ENCODE peak calls at places on chromosomes 12 and 14, in ten cellular contexts. C is esophagus squamous epithelium, D is adrenal gland, T is HepG2, W is H1, G is IMR-90, J is uterus, H is breast epithelium, N is suprapubic skin, Y is ovary. A is an unnamed sample. For H3K4me1, the result is how much of the 10 kb centered on the place peaks cover.

GRCh38 chr14:96626121-96626768 is 124.1 kb downstream of the PAPOLA start:
- DNase-seq in C (no peak), D (no peak), T (no peak), W (no peak), G (no peak), J (peak), H (no peak), N (peak), Y (no peak), A (no peak)

GRCh38 chr14:41606249-41607118 is at the start of gene LRFN5:
- DNase-seq in C (no peak), D (peak), T (no peak), W (peak), G (peak), J (peak), H (no peak), N (no peak), Y (peak), A (peak)

GRCh38 chr14:87993485-87993809 is 465 bp upstream of the GALC start:
- DNase-seq in C (no peak), D (no peak), T (no peak), W (no peak), G (no peak), J (no peak), H (no peak), N (no peak), Y (no peak), A (no peak)

GRCh38 chr12:82144505-82144904 is 213.7 kb downstream of the CCDC59 start:
- DNase-seq in C (no peak), D (no peak), T (no peak), W (no peak), G (no peak), J (no peak), H (no peak), N (no peak), Y (no peak), A (no peak)

GRCh38 chr12:40691913-40692616 is at the start of gene CNTN1:
- DNase-seq in C (no peak), D (peak), T (no peak), W (peak), G (peak), J (peak), H (peak), N (peak), Y (peak), A (no peak)

GRCh38 chr12:117778656-117779055 is 190.1 kb downstream of the KSR2 start:
- DNase-seq in C (no peak), D (no peak), T (no peak), W (no peak), G (no peak), J (no peak), H (no peak), N (no peak), Y (no peak), A (no peak)

GRCh38 chr14:22563987-22564386 is 25.0 kb downstream of the DAD1 start:
- DNase-seq in C (no peak), D (no peak), T (no peak), W (no peak), G (no peak), J (no peak), H (no peak), N (no peak), Y (no peak), A (no peak)

GRCh38 chr12:43578782-43579181 is 26.8 kb upstream of the ADAMTS20 start:
- DNase-seq in C (no peak), D (no peak), T (no peak), W (no peak), G (peak), J (no peak), H (no peak), N (no peak), Y (no peak), A (no peak)

GRCh38 chr14:96125536-96125935 is 79.1 kb upstream of the BDKRB2 start:
- DNase-seq in C (no peak), D (peak), T (no peak), W (no peak), G (no peak), J (no peak), H (no peak), N (no peak), Y (no peak), A (peak)

GRCh38 chr14:75399819-75400678 is 27.8 kb upstream of the JDP2 start:
- DNase-seq in C (peak), D (peak), T (no peak), W (no peak), G (no peak), J (peak), H (peak), N (peak), Y (peak), A (peak)

GRCh38 chr14:37202265-37202664 is 4.5 kb downstream of the MIPOL1 start:
- DNase-seq in C (no peak), D (no peak), T (no peak), W (no peak), G (peak), J (no peak), H (no peak), N (no peak), Y (no peak), A (no peak)

GRCh38 chr14:76413962-76414665 is 38.2 kb downstream of the ESRRB start:
- DNase-seq in C (no peak), D (no peak), T (no peak), W (no peak), G (no peak), J (no peak), H (no peak), N (no peak), Y (no peak), A (no peak)

DNA sequence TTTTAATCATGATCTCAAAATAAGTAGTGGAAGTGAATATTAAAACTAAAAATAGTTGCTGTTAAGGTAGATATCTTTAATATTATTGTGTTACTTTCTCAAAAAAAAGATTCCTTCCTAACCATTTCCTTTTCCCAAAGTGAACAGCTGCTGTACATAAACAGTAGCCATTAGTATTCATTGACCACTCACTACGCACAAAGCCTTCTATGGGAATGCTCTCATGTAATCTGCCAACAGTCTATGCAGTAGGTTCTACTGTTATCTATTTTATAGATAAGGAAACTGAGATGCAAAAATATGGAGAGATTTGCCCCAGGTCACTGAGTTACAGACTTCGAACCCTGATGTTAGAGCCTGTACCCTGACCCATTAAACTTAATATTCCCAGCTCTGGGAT is 32.1 kb downstream of the ZFP36L1 start:
- DNase-seq in C (no peak), D (no peak), T (no peak), W (no peak), G (peak), J (no peak), H (no peak), N (no peak), Y (no peak), A (no peak)
- H3K4me1 ChIP-seq in C (under half), D (under half), T (half or more), W (under half), G (under half), J (under half), H (under half), N (under half), Y (under half), A (under half)

GRCh38 chr12:103933237-103933636 is 3.0 kb downstream of the HSP90B1 start:
- DNase-seq in C (no peak), D (no peak), T (no peak), W (no peak), G (no peak), J (no peak), H (no peak), N (no peak), Y (no peak), A (no peak)
- H3K4me3 ChIP-seq in C (no peak), D (no peak), T (no peak), W (no peak), G (no peak), J (no peak), H (no peak), N (no peak), Y (no peak), A (no peak)

GRCh38 chr12:56687225-56688128 is 607 bp downstream of the PTGES3 start:
- DNase-seq in C (no peak), D (peak), T (no peak), W (no peak), G (no peak), J (peak), H (peak), N (peak), Y (peak), A (peak)
- TF ChIP-seq POLR2A in C (no peak), D (no peak), T (no peak), W (no peak), G (no peak), J (peak), H (no peak), N (no peak), Y (no peak), A (no peak)

GRCh38 chr12:108180255-108181094 is 51.4 kb downstream of the WSCD2 start:
- DNase-seq in C (no peak), D (no peak), T (no peak), W (no peak), G (no peak), J (no peak), H (no peak), N (no peak), Y (no peak), A (no peak)

GRCh38 chr12:108177131-108177530 is 48.0 kb downstream of the WSCD2 start:
- DNase-seq in C (no peak), D (no peak), T (no peak), W (no peak), G (no peak), J (no peak), H (no peak), N (no peak), Y (no peak), A (peak)

GRCh38 chr12:108176292-108176691 is 47.2 kb downstream of the WSCD2 start:
- DNase-seq in C (no peak), D (no peak), T (no peak), W (no peak), G (no peak), J (no peak), H (no peak), N (no peak), Y (no peak), A (no peak)

GRCh38 chr12:108181095-108181454 is 52.0 kb downstream of the WSCD2 start:
- DNase-seq in C (no peak), D (no peak), T (no peak), W (no peak), G (no peak), J (peak), H (no peak), N (no peak), Y (no peak), A (no peak)

GRCh38 chr12:108179305-108179704 is 50.2 kb downstream of the WSCD2 start:
- DNase-seq in C (no peak), D (no peak), T (no peak), W (no peak), G (no peak), J (no peak), H (no peak), N (no peak), Y (no peak), A (no peak)
- H3K4me1 ChIP-seq in C (under half), D (under half), T (under half), W (under half), G (under half), J (under half), H (under half), N (under half), Y (under half), A (under half)

DNA sequence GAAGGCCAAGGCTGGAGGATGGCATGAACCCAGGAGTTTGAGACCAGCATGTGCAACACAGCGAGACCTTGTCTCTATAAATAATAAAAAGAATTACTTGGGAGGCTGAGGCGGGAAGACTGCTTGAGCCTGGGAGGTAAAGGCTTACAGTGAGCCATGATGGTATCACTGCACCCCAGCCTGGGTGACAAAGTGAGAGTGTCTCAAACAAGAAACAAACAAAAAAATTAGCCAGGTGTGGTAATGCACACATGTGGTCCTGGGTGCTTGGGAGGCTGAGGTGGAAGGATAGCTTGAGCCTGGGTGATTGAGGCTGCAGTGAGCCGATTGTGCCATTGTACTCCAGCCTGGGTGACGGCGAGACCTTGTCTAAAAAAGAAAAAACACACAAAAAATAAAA is 1.7 kb upstream of the GPRC5A start:
- DNase-seq in C (no peak), D (no peak), T (no peak), W (no peak), G (no peak), J (no peak), H (no peak), N (no peak), Y (no peak), A (no peak)
- H3K4me3 ChIP-seq in C (no peak), D (no peak), T (no peak), W (no peak), G (no peak), J (no peak), H (no peak), N (no peak), Y (no peak), A (no peak)

GRCh38 chr14:61501714-61502458 is 180.5 kb downstream of the PRKCH start:
- DNase-seq in C (no peak), D (no peak), T (no peak), W (no peak), G (no peak), J (no peak), H (no peak), N (no peak), Y (no peak), A (no peak)
- TF ChIP-seq POLR2A in C (no peak), D (no peak), T (no peak), W (peak), G (no peak), J (no peak), H (no peak), N (no peak), Y (no peak), A (no peak)

GRCh38 chr12:47007048-47007447 is 72.4 kb upstream of the PCED1B start:
- DNase-seq in C (no peak), D (no peak), T (no peak), W (no peak), G (no peak), J (no peak), H (no peak), N (no peak), Y (no peak), A (no peak)
- H3K4me1 ChIP-seq in C (under half), D (under half), T (under half), W (under half), G (under half), J (under half), H (under half), N (under half), Y (under half), A (under half)

DNA sequence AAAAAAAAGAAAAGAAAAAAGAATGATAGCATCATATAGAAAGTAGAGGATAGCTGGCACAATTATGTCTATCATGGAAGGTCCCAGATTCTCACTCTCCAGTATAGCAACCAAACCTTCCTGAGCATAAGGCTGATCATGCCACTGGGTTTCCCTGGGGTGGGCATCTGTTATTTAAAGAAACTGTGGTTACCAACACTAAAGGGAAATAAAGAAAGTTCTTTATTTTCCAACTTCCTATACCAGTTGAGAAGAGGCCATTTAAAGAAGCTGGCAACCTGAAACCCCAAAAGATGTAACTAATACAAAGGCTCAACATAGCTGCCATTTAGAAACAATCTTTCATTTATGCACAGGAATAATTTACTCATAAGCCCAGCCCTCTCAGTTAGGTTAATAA is 3.1 kb downstream of the BCAT1 start:
- DNase-seq in C (no peak), D (no peak), T (no peak), W (no peak), G (no peak), J (no peak), H (no peak), N (no peak), Y (no peak), A (no peak)
- H3K4me3 ChIP-seq in C (no peak), D (no peak), T (no peak), W (peak), G (no peak), J (no peak), H (no peak), N (no peak), Y (no peak), A (no peak)

DNA sequence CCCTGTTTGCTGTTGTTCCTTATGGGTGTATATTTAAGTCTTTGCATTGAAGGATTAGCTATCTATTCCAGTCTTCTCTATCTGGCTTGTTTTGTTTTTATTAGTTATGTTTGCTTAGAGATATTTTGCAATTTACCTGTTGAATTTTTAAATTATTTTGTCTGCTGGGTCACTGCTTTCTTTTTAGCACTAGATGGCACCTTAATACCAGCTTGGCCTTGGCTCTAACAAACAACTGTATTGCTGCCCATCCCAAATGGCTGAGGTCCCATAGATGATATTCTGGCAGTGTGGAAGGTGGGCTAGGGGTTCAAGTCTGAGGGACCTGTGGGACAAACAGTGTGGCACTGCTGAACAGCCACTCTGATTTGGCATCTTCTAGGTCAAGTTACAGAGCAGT is 144.0 kb upstream of the FBXO33 start:
- DNase-seq in C (no peak), D (no peak), T (no peak), W (no peak), G (no peak), J (no peak), H (no peak), N (no peak), Y (no peak), A (no peak)
- TF ChIP-seq POLR2A in C (no peak), D (no peak), T (no peak), W (no peak), G (no peak), J (no peak), H (no peak), N (no peak), Y (no peak), A (no peak)

DNA sequence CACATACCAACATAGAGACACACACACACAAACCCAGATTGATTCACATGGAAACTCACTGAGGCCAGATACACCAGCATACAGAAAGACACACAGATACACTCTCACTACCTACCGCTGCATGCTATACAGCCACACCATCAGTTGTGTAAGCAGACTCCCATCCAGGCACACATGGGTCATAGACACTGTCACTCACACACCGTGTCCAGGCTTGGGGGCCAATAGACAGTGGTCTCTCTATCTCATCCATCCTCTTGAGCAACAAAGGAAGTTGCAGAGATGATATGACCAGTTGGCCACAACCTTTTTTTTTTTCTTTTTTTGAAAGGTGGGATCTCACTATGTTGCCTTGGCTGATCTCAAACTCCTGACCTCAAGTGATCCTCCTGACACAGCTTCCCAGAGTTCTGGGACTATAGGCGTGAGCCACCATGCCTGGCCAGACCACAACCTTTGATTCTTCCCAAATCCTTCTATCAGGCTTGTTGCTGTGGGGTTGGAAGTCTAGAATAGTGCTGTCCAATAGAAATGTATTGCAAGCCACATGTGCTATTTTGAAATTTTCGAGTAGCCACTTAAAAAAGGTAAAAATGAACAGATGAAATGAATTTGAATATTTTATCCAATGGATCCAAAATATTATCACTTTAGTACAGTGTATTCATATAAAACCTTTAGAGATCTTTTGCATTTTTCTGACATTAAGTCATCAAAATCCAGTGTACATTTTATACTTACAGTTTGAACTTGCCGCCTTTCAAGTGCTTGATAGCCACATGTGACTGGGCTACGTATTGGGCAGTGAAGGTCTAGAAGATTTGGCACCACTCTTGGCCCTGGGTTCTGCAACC is 7.4 kb downstream of the LRP1-AS start:
- DNase-seq in C (no peak), D (no peak), T (no peak), W (no peak), G (peak), J (no peak), H (no peak), N (no peak), Y (no peak), A (no peak)
- H3K4me1 ChIP-seq in C (under half), D (under half), T (half or more), W (under half), G (under half), J (under half), H (under half), N (half or more), Y (under half), A (under half)

A was measured in thyroid gland.